ENCODE peak calls at places on chromosomes 1 and 21, in four cellular contexts. S is upper lobe of left lung; O is activated CD8-positive, alpha-beta T cell treated with anti-CD3 and anti-CD28 coated beads for 36 hours; M is activated B cell treated with CpG ODN at 0.5 μM for 24 hours. I is an unnamed sample.

GRCh38 chr1:231534703-231535159 is 6.3 kb downstream of the TSNAX start:
- ATAC-seq in S (no peak), O (no peak), M (no peak), I (no peak)

GRCh38 chr1:228275435-228276342 is 67.8 kb downstream of the OBSCN start:
- ATAC-seq in S (peak), O (peak), M (peak), I (no peak)

GRCh38 chr1:43255438-43256210 is 14.2 kb upstream of the TMEM125 start:
- ATAC-seq in S (no peak), O (no peak), M (no peak), I (no peak)

GRCh38 chr1:34657266-34657665 is 97.6 kb upstream of the GJB5 start:
- ATAC-seq in S (no peak), O (no peak), M (no peak), I (no peak)

GRCh38 chr1:176705585-176705984 is 242.6 kb downstream of the PAPPA2 start:
- ATAC-seq in S (no peak), O (no peak), M (no peak), I (no peak)

GRCh38 chr1:169694304-169694703 is 17.1 kb downstream of the SELL start:
- ATAC-seq in S (no peak), O (peak), M (peak), I (no peak)

GRCh38 chr1:209432443-209432825 is 151.1 kb upstream of the CAMK1G start:
- ATAC-seq in S (no peak), O (no peak), M (no peak), I (no peak)

GRCh38 chr1:238201992-238202391 is 311.3 kb upstream of the ZP4 start:
- ATAC-seq in S (no peak), O (no peak), M (no peak), I (no peak)

GRCh38 chr1:204152310-204153044 is 633 bp upstream of the ETNK2 start:
- ATAC-seq in S (no peak), O (peak), M (no peak), I (peak)

GRCh38 chr1:71089536-71090270 is 8.9 kb upstream of the ZRANB2 start:
- ATAC-seq in S (peak), O (no peak), M (no peak), I (peak)

GRCh38 chr1:20775700-20776099 is 11.4 kb downstream of the HP1BP3 start:
- ATAC-seq in S (no peak), O (peak), M (no peak), I (no peak)

GRCh38 chr1:59971464-59971911 is 44.9 kb upstream of the CYP2J2 start:
- ATAC-seq in S (peak), O (peak), M (no peak), I (peak)

GRCh38 chr21:39463308-39463707 is 11.5 kb downstream of the SH3BGR start:
- ATAC-seq in S (no peak), O (no peak), M (no peak), I (no peak)

GRCh38 chr1:169081503-169082123 is 24.9 kb upstream of the ATP1B1 start:
- ATAC-seq in S (no peak), O (no peak), M (no peak), I (peak)

GRCh38 chr1:204367193-204367858 is 7.6 kb upstream of the PLEKHA6 start:
- ATAC-seq in S (no peak), O (no peak), M (no peak), I (no peak)

GRCh38 chr1:200041337-200042118 is 14.0 kb downstream of the NR5A2 start:
- ATAC-seq in S (no peak), O (no peak), M (no peak), I (no peak)

GRCh38 chr1:66360285-66360724 is 173.6 kb upstream of the SGIP1 start:
- ATAC-seq in S (no peak), O (peak), M (peak), I (no peak)

GRCh38 chr1:60923287-60924110 is 158.9 kb upstream of the NFIA start:
- ATAC-seq in S (no peak), O (no peak), M (no peak), I (no peak)

GRCh38 chr1:64006276-64007051 is 197.0 kb upstream of the UBE2U start:
- ATAC-seq in S (peak), O (peak), M (no peak), I (peak)

GRCh38 chr1:164723296-164723731 is 164.3 kb downstream of the PBX1 start:
- ATAC-seq in S (no peak), O (no peak), M (no peak), I (no peak)

GRCh38 chr1:3014041-3014440 is 7.2 kb upstream of the ACTRT2 start:
- ATAC-seq in S (no peak), O (no peak), M (no peak), I (no peak)

GRCh38 chr1:105686026-105686425 is 1370.4 kb upstream of the PRMT6 start:
- ATAC-seq in S (no peak), O (no peak), M (no peak), I (no peak)

GRCh38 chr1:181985981-181986906 is 75.3 kb downstream of the ZNF648 start:
- ATAC-seq in S (no peak), O (no peak), M (no peak), I (no peak)

GRCh38 chr1:17551755-17552234 is 12.3 kb downstream of the ARHGEF10L start:
- ATAC-seq in S (no peak), O (no peak), M (no peak), I (peak)

GRCh38 chr1:26838474-26839338 is 12.2 kb downstream of the ZDHHC18 start:
- ATAC-seq in S (no peak), O (peak), M (peak), I (no peak)

GRCh38 chr1:38039386-38039933 is 7.1 kb downstream of the POU3F1 start:
- ATAC-seq in S (no peak), O (no peak), M (no peak), I (no peak)

GRCh38 chr1:13699510-13699909 is 478 bp upstream of the PRDM2 start:
- ATAC-seq in S (peak), O (no peak), M (no peak), I (peak)

GRCh38 chr1:171313835-171314320 is at the start of gene FMO4:
- ATAC-seq in S (peak), O (peak), M (peak), I (peak)

GRCh38 chr1:175268720-175269119 is 76.1 kb upstream of the KIAA0040 start:
- ATAC-seq in S (peak), O (peak), M (no peak), I (no peak)

GRCh38 chr1:59445040-59445439 is 148.1 kb downstream of the FGGY start:
- ATAC-seq in S (peak), O (no peak), M (no peak), I (peak)

GRCh38 chr1:196309386-196309785 is 298.9 kb downstream of the KCNT2 start:
- ATAC-seq in S (no peak), O (no peak), M (no peak), I (peak)

GRCh38 chr1:212310383-212310782 is 25.2 kb downstream of the PPP2R5A start:
- ATAC-seq in S (no peak), O (no peak), M (no peak), I (no peak)

GRCh38 chr1:67883069-67883468 is 49.8 kb upstream of the GNG12 start:
- ATAC-seq in S (peak), O (no peak), M (no peak), I (peak)

GRCh38 chr1:165678509-165678908 is 19.9 kb downstream of the ALDH9A1 start:
- ATAC-seq in S (no peak), O (peak), M (no peak), I (peak)

GRCh38 chr21:21156919-21157318 is 158.7 kb downstream of the NCAM2 start:
- ATAC-seq in S (no peak), O (no peak), M (no peak), I (no peak)